ENCODE peak calls at places on chromosomes 12 and 14, in five cellular contexts. R is neuronal stem cell, D is mesenchymal stem cell, W is H9, J is H1. M is an unnamed sample.

GRCh38 chr12:4270016-4270669 is 3.4 kb upstream of the CCND2 start:
- DNase-seq in R (no peak), D (no peak), W (peak; percentile 53), J (peak; percentile 80), M (no peak)

GRCh38 chr14:65840786-65841185 is 428.3 kb downstream of the FUT8 start:
- DNase-seq in R (no peak), D (no peak), W (no peak), J (no peak), M (no peak)

GRCh38 chr14:57974896-57975295 is 109.0 kb upstream of the SLC35F4 start:
- DNase-seq in R (no peak), D (no peak), W (no peak), J (no peak), M (no peak)

GRCh38 chr12:46269429-46270241 is 792 bp upstream of the SLC38A1 start:
- DNase-seq in R (no peak), D (peak; percentile 52), W (peak; percentile 64), J (peak; percentile 70), M (no peak)

GRCh38 chr12:6821674-6822433 is at the start of gene GPR162:
- DNase-seq in R (peak; percentile 70), D (peak; percentile 74), W (peak; percentile 91), J (peak; percentile 82), M (no peak)

GRCh38 chr12:100401660-100402059 is 44.8 kb downstream of the SLC17A8 start:
- DNase-seq in R (no peak), D (peak; percentile 8), W (no peak), J (peak; percentile 14), M (no peak)

GRCh38 chr12:122869207-122869973 is 26.5 kb downstream of the VPS37B start:
- DNase-seq in R (no peak), D (no peak), W (no peak), J (no peak), M (no peak)

GRCh38 chr12:80551897-80552296 is 107.9 kb downstream of the PTPRQ start:
- DNase-seq in R (no peak), D (peak; percentile 89), W (no peak), J (no peak), M (peak; percentile 31)

GRCh38 chr12:13000616-13000934 is 510 bp upstream of the HEBP1 start:
- DNase-seq in R (no peak), D (no peak), W (no peak), J (no peak), M (peak; percentile 18)

GRCh38 chr12:98419795-98420402 is 95.5 kb upstream of the TMPO start:
- DNase-seq in R (no peak), D (no peak), W (no peak), J (no peak), M (no peak)

GRCh38 chr12:71552728-71553501 is 110.7 kb downstream of the ZFC3H1 start:
- DNase-seq in R (no peak), D (no peak), W (no peak), J (no peak), M (peak; percentile 87)
- H2BK12ac ChIP-seq in R (no peak overlapping the region), D (no peak overlapping the region), W (no peak overlapping the region), J (no peak overlapping the region), M (no peak overlapping the region)

GRCh38 chr12:108833355-108833733 is 24.0 kb downstream of the SSH1 start:
- DNase-seq in R (no peak), D (peak; percentile 94), W (peak; percentile 72), J (no peak), M (peak; percentile 75)
- H3K14ac ChIP-seq in R (no peak overlapping the region), D (peak overlapping the region; percentile 35), W (no peak overlapping the region), J (no peak overlapping the region), M (peak overlapping the region; percentile 93)

GRCh38 chr14:100020623-100021022 is 44.6 kb upstream of the EVL start:
- DNase-seq in R (no peak), D (no peak), W (no peak), J (no peak), M (no peak)
- H2BK12ac ChIP-seq in R (no peak overlapping the region), D (no peak overlapping the region), W (no peak overlapping the region), J (no peak overlapping the region), M (no peak overlapping the region)

GRCh38 chr12:50309950-50310349 is 26.6 kb upstream of the LIMA1 start:
- DNase-seq in R (no peak), D (no peak), W (no peak), J (no peak), M (no peak)
- H3K14ac ChIP-seq in R (no peak overlapping the region), D (no peak overlapping the region), W (no peak overlapping the region), J (no peak overlapping the region), M (no peak overlapping the region)

DNA sequence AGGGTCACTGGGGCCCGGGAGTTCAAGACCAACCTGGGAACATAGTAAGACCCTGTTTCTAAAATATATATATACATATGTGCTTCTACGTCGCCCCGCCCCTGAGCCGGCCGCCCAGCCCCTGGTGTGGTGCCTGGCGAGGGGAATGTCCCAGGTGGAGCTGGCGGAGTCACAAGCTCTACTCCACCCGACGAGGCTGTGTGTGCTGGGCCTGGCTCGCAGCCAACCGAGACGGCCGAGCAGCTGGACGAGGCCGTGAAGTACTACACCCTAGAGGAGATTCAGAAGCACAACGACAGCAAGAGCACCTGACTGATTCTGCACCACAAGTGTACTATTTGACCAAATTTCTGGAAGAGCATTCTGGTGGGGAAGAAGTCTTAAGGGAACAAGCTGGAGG is 22.1 kb upstream of the ITPK1 start:
- DNase-seq in R (no peak), D (no peak), W (peak; percentile 57), J (no peak), M (no peak)
- H2BK12ac ChIP-seq in R (no peak overlapping the region), D (no peak overlapping the region), W (no peak overlapping the region), J (no peak overlapping the region), M (no peak overlapping the region)

DNA sequence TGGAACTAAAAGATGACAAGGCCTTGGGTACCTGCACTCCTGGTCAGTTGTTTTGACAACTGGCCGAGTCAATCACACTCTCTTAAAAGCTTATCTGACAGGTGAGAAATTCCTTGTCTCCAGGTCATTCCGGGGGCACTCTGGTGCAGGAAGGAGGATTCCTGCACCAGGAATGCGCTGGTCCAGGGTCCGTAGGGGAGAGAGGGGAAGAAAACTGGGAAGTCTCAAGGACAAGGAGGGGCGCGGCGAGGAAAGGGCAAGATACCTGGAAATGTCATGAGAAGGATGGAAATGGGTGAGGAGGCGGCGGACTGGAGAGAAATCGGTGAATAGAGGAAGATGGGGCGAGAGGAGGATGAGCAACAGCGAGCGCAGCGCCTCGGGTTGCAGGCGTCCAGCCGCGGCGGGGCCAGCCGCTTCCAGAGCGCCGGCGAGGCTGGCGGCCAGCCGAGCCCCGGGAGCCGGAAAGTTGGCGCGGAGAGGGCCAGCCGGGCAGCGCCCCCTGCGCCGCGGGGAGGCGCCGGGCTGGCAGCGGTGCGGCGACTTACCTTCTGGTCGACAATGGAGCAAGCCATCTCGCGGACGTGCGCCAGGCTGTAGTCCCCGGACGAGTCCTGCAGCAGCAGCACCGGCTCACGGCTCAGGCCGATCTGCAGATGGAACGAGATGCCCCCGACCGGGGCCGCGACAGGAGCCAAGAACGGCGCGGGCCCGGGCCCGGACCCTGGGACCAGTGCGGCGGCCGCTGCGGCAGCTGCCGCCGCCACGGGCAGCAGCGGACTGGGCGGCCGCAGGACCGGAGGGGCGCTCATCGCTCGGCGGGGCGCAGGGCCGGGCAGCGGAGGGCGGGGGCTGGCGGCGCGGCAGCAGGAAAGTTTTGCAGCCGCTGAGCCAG is 699 bp downstream of the PRKD1 start:
- DNase-seq in R (peak; percentile 57), D (peak; percentile 52), W (peak; percentile 53), J (peak; percentile 71), M (no peak)
- H3K14ac ChIP-seq in R (no peak overlapping the region), D (peak overlapping the region; percentile 50), W (no peak overlapping the region), J (no peak overlapping the region), M (peak overlapping the region; percentile 78)

DNA sequence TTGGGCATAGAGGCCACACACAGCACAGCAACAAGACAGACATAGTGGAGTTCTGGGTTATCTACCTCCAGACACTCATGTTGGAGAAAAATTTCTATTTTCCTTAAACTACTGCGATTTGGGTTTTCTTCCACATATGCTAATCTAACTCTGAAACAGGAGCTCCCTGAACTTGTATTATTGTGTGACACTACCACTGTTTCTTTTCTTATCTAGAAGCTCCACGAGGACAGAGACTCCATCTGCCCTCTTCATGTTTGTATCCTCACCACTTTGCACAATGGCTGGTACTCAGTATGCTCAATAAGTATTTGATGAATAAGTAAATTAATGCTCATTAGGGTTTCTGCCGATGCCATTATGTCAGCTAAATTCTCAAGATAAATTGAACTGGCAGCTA is 218.6 kb downstream of the PAX9 start:
- DNase-seq in R (no peak), D (no peak), W (no peak), J (no peak), M (no peak)
- H2BK12ac ChIP-seq in R (no peak overlapping the region), D (no peak overlapping the region), W (no peak overlapping the region), J (no peak overlapping the region), M (no peak overlapping the region)

M was measured in trophoblast cell.